ENCODE peak calls at places on chromosomes 5 and 9, in five cellular contexts. G is uterus; X is CD8-positive, alpha-beta T cell; B is AG04450; I is fibroblast of mammary gland. H is an unnamed sample.

GRCh38 chr5:179401-179800 is 11.9 kb upstream of the LRRC14B start:
- DNase-seq in G (no peak), X (no peak), B (no peak), I (no peak), H (no peak)

GRCh38 chr5:134140530-134141201 is 26.2 kb downstream of the TCF7 start:
- DNase-seq in G (peak), X (peak), B (peak), I (peak), H (peak)

GRCh38 chr5:34838785-34839714 is at the start of gene TTC23L:
- DNase-seq in G (peak), X (peak), B (peak), I (peak), H (peak)

GRCh38 chr5:151924564-151925395 is at the start of gene GLRA1:
- DNase-seq in G (no peak), X (peak), B (peak), I (peak), H (peak)

GRCh38 chr5:41736641-41737040 is 133.6 kb downstream of the OXCT1 start:
- DNase-seq in G (no peak), X (no peak), B (no peak), I (peak), H (peak)

GRCh38 chr9:86079421-86080111 is 19.8 kb downstream of the GOLM1 start:
- DNase-seq in G (peak), X (no peak), B (no peak), I (peak), H (no peak)

GRCh38 chr9:27292646-27293045 is 4.3 kb downstream of the EQTN start:
- DNase-seq in G (peak), X (no peak), B (peak), I (peak), H (peak)

GRCh38 chr9:86487222-86487841 is 133.1 kb upstream of the TUT7 start:
- DNase-seq in G (no peak), X (no peak), B (no peak), I (peak), H (peak)

GRCh38 chr5:112921031-112921832 is 795 bp downstream of the REEP5 start:
- DNase-seq in G (peak), X (peak), B (no peak), I (peak), H (no peak)

GRCh38 chr9:20722221-20722620 is 38.2 kb downstream of the FOCAD start:
- DNase-seq in G (no peak), X (no peak), B (no peak), I (no peak), H (no peak)

GRCh38 chr5:71834575-71834974 is 115.5 kb downstream of the CARTPT start:
- DNase-seq in G (no peak), X (no peak), B (no peak), I (no peak), H (no peak)

GRCh38 chr5:59042201-59042600 is 459.3 kb downstream of the RAB3C start:
- DNase-seq in G (no peak), X (no peak), B (no peak), I (peak), H (peak)

GRCh38 chr9:114224247-114224610 is 68.9 kb downstream of the COL27A1 start:
- DNase-seq in G (no peak), X (no peak), B (no peak), I (peak), H (no peak)

GRCh38 chr5:40755407-40756365 is at the start of gene TTC33:
- DNase-seq in G (peak), X (peak), B (peak), I (peak), H (peak)

GRCh38 chr9:82495884-82496777 is 507.6 kb downstream of the SPATA31D1 start:
- DNase-seq in G (no peak), X (no peak), B (no peak), I (peak), H (no peak)

GRCh38 chr9:96868709-96869108 is 14.4 kb upstream of the ZNF782 start:
- DNase-seq in G (no peak), X (no peak), B (no peak), I (no peak), H (no peak)

GRCh38 chr5:68464424-68464823 is 248.9 kb downstream of the PIK3R1 start:
- DNase-seq in G (no peak), X (no peak), B (no peak), I (peak), H (no peak)

GRCh38 chr9:105132576-105132975 is 111.9 kb upstream of the SLC44A1 start:
- DNase-seq in G (no peak), X (no peak), B (no peak), I (peak), H (no peak)

GRCh38 chr9:116910201-116910600 is 223.1 kb downstream of the TRIM32 start:
- DNase-seq in G (no peak), X (no peak), B (no peak), I (no peak), H (no peak)

GRCh38 chr5:107889387-107889786 is 218.7 kb upstream of the EFNA5 start:
- DNase-seq in G (peak), X (no peak), B (no peak), I (peak), H (peak)

GRCh38 chr5:77143998-77144836 is 57.1 kb upstream of the ZBED3 start:
- DNase-seq in G (peak), X (peak), B (peak), I (peak), H (peak)

DNA sequence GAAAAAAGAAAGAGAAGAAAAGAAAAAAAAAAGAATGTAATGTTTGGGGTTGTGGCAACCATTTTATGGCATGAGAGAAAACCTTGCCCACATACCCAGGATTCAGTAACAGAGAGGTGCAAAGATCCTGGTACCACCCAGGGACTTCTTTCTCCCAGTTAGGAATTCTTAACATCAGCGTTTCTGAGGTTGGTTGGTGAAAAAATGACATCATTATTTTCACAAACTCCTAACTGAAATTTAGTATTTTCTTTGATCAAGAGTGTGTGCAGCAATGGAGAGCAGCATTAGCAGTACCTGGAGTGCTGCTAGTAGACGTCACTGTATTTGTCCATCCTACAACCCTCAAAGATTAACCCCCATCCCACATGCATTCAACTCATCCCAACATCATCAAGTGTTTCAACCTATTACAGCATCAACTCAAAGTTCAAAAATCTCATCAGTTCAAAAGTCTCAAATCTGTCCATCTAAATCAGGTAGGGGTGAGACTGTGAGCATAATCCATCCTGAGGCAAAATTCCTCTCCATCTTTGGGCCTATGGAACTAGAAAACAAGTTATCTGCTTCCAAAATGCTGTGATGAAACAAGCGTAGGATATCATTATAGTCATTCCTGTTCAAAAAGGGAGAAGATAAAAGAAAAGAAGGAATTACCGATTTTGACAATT is 60.1 kb upstream of the MSX2 start:
- DNase-seq in G (no peak), X (no peak), B (no peak), I (no peak), H (no peak)
- H3K4me3 ChIP-seq in G (no peak), X (no peak), B (no peak), I (no peak), H (no peak)

GRCh38 chr5:147341382-147341781 is 106.6 kb downstream of the STK32A start:
- DNase-seq in G (no peak), X (no peak), B (no peak), I (no peak), H (no peak)

GRCh38 chr5:147336871-147337270 is 102.0 kb downstream of the STK32A start:
- DNase-seq in G (no peak), X (no peak), B (no peak), I (no peak), H (no peak)

GRCh38 chr5:147344861-147345260 is 110.0 kb downstream of the STK32A start:
- DNase-seq in G (no peak), X (no peak), B (no peak), I (no peak), H (no peak)

DNA sequence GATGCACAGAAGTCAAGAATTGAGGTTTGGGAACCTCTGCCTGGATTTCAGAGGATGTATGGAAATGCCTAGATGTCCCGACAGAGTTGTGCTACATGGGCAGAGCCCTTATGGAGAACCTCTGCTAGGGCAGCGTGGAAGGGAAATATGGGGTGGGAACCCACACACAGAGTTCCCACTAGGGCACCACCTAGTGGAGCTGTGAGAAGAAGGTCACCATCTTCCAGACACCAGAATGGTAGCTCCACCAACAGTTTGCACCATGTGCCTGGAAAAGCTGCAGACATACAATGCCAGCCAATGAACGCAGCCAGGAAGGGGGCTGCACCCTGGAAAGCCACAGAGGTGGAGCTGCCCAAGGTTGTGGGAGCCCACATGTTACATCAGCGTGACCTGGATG is 104.5 kb downstream of the STK32A start:
- DNase-seq in G (no peak), X (no peak), B (no peak), I (no peak), H (no peak)
- H3K4me3 ChIP-seq in G (no peak), X (no peak), B (no peak), I (no peak), H (no peak)

GRCh38 chr5:91307023-91307422 is 76.1 kb downstream of the ARRDC3 start:
- DNase-seq in G (peak), X (no peak), B (no peak), I (peak), H (peak)

GRCh38 chr5:91311168-91311696 is 71.9 kb downstream of the ARRDC3 start:
- DNase-seq in G (no peak), X (no peak), B (no peak), I (no peak), H (no peak)

GRCh38 chr5:91306497-91306896 is 76.6 kb downstream of the ARRDC3 start:
- DNase-seq in G (no peak), X (no peak), B (no peak), I (peak), H (no peak)

GRCh38 chr5:91312698-91313097 is 70.4 kb downstream of the ARRDC3 start:
- DNase-seq in G (no peak), X (no peak), B (no peak), I (no peak), H (no peak)

GRCh38 chr5:91311697-91312501 is 71.2 kb downstream of the ARRDC3 start:
- DNase-seq in G (peak), X (peak), B (peak), I (peak), H (peak)
- H3K4me3 ChIP-seq in G (no peak), X (no peak), B (no peak), I (no peak), H (no peak)

GRCh38 chr5:57538341-57538955 is 55.8 kb upstream of the ACTBL2 start:
- DNase-seq in G (no peak), X (no peak), B (peak), I (peak), H (peak)
- H3K4me3 ChIP-seq in G (no peak), X (no peak), B (no peak), I (no peak), H (no peak)

GRCh38 chr9:137278061-137278912 is 761 bp downstream of the TOR4A start:
- DNase-seq in G (peak), X (no peak), B (no peak), I (no peak), H (no peak)
- H3K4me3 ChIP-seq in G (peak), X (peak), B (peak), I (peak), H (peak)

DNA sequence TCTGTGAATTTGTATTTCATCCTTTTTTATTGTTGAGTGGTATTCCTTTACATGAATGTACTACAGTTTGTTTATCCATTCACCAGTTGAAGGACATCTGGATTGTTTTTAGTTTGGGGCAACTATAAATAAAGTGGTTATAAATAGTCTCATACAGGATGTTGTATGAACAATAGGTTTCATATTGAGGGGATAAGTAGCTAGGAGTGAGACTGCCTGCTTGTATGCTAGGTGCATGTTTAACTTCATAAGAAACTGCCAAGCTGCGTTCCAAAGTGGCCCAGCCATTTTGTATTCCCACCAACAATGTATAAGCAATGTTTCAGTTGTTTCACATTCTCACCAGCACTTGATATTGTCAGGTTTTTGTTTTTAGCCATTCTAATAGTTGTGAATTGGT is 21.5 kb downstream of the OTULINL start:
- DNase-seq in G (no peak), X (no peak), B (no peak), I (no peak), H (no peak)
- H3K4me3 ChIP-seq in G (no peak), X (no peak), B (no peak), I (no peak), H (no peak)

GRCh38 chr5:16740476-16740875 is 123.7 kb upstream of the RETREG1 start:
- DNase-seq in G (no peak), X (no peak), B (no peak), I (no peak), H (no peak)
- H3K4me3 ChIP-seq in G (no peak), X (no peak), B (no peak), I (no peak), H (no peak)

GRCh38 chr9:36099718-36100117 is 36.8 kb upstream of the GLIPR2 start:
- DNase-seq in G (no peak), X (no peak), B (no peak), I (no peak), H (no peak)
- H3K4me3 ChIP-seq in G (no peak), X (no peak), B (no peak), I (no peak), H (no peak)

GRCh38 chr9:32882616-32883015 is 99.3 kb downstream of the TMEM215 start:
- DNase-seq in G (no peak), X (no peak), B (no peak), I (no peak), H (no peak)
- H3K4me3 ChIP-seq in G (no peak), X (no peak), B (no peak), I (no peak), H (no peak)